ENCODE peak calls at places on chromosome 11, in eight cellular contexts. A is breast epithelium, J is astrocyte, E is MM.1S, U is stomach, N is thoracic aorta, D is IMR-90, H is kidney. W is an unnamed sample.

GRCh38 chr11:60844870-60845221 is 2.9 kb downstream of the CCDC86 start:
- DNase-seq in N (no peak), A (no peak), H (no peak), E (no peak), J (no peak), U (no peak), D (no peak), W (no peak)

GRCh38 chr11:113874096-113874919 is 1.1 kb downstream of the USP28 start:
- DNase-seq in U (no peak), A (no peak), E (no peak), J (peak; percentile 5), H (no peak), N (no peak), D (peak; percentile 1), W (peak; percentile 45)

GRCh38 chr11:78069465-78069864 is 5.8 kb downstream of the THRSP start:
- DNase-seq in U (no peak), E (no peak), J (no peak), N (no peak), H (no peak), A (no peak), D (no peak), W (no peak)

GRCh38 chr11:98616256-98616655 is 404.5 kb upstream of the CNTN5 start:
- DNase-seq in U (no peak), D (no peak), N (no peak), A (no peak), J (no peak), E (no peak), H (no peak), W (no peak)

GRCh38 chr11:122189259-122189658 is 73.2 kb upstream of the BLID start:
- DNase-seq in H (no peak), D (peak; percentile 98), J (peak; percentile 99), U (no peak), A (no peak), E (no peak), N (no peak), W (no peak)

GRCh38 chr11:77819921-77820564 is 479 bp downstream of the RSF1 start:
- DNase-seq in U (peak; percentile 31), D (peak; percentile 27), N (no peak), J (peak; percentile 19), A (peak; percentile 35), H (peak; percentile 89), E (peak; percentile 10), W (no peak)

GRCh38 chr11:58796333-58797049 is 48.0 kb downstream of the GLYATL2 start:
- DNase-seq in H (no peak), U (peak; percentile 51), N (no peak), E (no peak), J (no peak), D (no peak), A (no peak), W (no peak)

GRCh38 chr11:110305169-110306018 is 9.0 kb upstream of the RDX start:
- DNase-seq in D (no peak), H (no peak), A (no peak), U (no peak), N (no peak), J (peak; percentile 69), E (no peak), W (no peak)

GRCh38 chr11:84103096-84103495 is 816.9 kb upstream of the CCDC90B start:
- DNase-seq in E (no peak), N (no peak), D (no peak), U (no peak), A (no peak), J (no peak), H (no peak), W (no peak)

GRCh38 chr11:26319906-26320305 is 12.0 kb upstream of the ANO3 start:
- DNase-seq in H (no peak), N (no peak), U (no peak), J (no peak), D (no peak), A (no peak), E (no peak), W (no peak)

GRCh38 chr11:104091281-104092071 is 55.0 kb downstream of the DDI1 start:
- DNase-seq in H (no peak), D (peak; percentile 51), N (no peak), J (peak; percentile 28), A (no peak), U (no peak), E (no peak), W (no peak)

GRCh38 chr11:32829680-32830412 is at the start of gene PRRG4:
- DNase-seq in H (peak; percentile 94), E (peak; percentile 86), N (no peak), J (peak; percentile 26), A (peak; percentile 71), D (peak; percentile 16), U (peak; percentile 85), W (peak; percentile 12)

GRCh38 chr11:78961938-78962701 is 387.5 kb upstream of the NARS2 start:
- DNase-seq in D (peak; percentile 48), E (no peak), H (peak; percentile 79), A (no peak), J (peak; percentile 50), U (no peak), N (peak; percentile 8), W (no peak)

GRCh38 chr11:82980292-82980691 is 78.8 kb downstream of the DDIAS start:
- DNase-seq in E (no peak), U (no peak), A (no peak), H (no peak), J (peak; percentile 86), D (peak; percentile 84), N (no peak), W (no peak)

DNA sequence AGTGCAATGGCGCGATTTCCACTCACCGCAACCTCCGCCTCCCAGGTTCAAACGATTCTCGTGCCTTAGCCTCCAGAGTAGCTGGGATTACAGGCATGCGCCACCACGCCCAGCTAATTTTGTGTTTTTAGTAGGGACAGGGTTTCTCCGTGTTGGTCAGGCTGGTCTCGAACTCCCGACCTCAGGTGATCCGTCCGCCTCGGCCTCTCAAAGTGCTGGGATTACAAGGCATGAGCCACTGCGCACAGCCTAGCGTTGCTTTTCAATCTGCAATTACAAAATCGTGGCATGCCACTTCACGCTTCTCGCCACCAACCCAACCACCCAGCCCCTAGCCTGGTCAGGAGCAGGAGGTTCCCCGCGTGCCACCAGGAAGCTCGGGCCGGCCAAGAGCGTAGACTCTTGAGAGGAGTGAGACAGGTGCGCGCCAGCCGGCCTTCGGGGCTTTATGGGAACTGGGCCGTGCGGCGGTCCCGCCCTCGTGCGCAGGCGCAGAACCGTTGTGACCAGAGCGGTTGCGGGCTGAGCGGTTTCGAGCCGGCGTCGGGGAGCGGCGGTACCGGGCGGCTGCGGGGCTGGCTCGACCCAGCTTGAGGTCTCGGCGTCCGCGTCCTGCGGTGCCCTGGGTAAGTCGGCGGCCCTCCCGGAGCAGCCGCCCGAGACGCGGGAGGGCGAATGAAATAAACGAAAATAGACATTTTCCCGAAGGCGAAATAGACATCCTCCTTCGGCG is at the start of gene ASRGL1:
- DNase-seq in A (peak; percentile 69), N (peak; percentile 41), J (peak; percentile 15), D (peak; percentile 15), H (peak; percentile 95), E (peak; percentile 92), U (peak; percentile 94), W (peak; percentile 13)
- H3K4me1 ChIP-seq in A (no peaks in the 10 kb centered on the region), N (peaks cover 4% of the 10 kb centered on the region), J (peaks cover 4% of the 10 kb centered on the region), D (no peaks in the 10 kb centered on the region), H (peaks cover 8% of the 10 kb centered on the region), E (no peaks in the 10 kb centered on the region), U (peaks cover 33% of the 10 kb centered on the region), W (no peaks in the 10 kb centered on the region)

GRCh38 chr11:67272327-67273259 is 6.3 kb downstream of the GRK2 start:
- DNase-seq in D (no peak), J (no peak), E (no peak), A (no peak), H (peak; percentile 72), N (no peak), U (no peak), W (peak; percentile 7)

GRCh38 chr11:67270256-67271211 is 4.3 kb downstream of the GRK2 start:
- DNase-seq in U (no peak), A (no peak), J (no peak), H (peak; percentile 87), D (no peak), N (no peak), E (no peak), W (no peak)

GRCh38 chr11:67273260-67273990 is 7.2 kb downstream of the GRK2 start:
- DNase-seq in E (no peak), N (no peak), D (no peak), H (peak; percentile 80), A (no peak), U (peak; percentile 60), J (no peak), W (peak; percentile 60)

GRCh38 chr11:67271212-67271547 is 4.9 kb downstream of the GRK2 start:
- DNase-seq in A (no peak), D (no peak), E (no peak), H (no peak), U (no peak), J (no peak), N (no peak), W (no peak)

DNA sequence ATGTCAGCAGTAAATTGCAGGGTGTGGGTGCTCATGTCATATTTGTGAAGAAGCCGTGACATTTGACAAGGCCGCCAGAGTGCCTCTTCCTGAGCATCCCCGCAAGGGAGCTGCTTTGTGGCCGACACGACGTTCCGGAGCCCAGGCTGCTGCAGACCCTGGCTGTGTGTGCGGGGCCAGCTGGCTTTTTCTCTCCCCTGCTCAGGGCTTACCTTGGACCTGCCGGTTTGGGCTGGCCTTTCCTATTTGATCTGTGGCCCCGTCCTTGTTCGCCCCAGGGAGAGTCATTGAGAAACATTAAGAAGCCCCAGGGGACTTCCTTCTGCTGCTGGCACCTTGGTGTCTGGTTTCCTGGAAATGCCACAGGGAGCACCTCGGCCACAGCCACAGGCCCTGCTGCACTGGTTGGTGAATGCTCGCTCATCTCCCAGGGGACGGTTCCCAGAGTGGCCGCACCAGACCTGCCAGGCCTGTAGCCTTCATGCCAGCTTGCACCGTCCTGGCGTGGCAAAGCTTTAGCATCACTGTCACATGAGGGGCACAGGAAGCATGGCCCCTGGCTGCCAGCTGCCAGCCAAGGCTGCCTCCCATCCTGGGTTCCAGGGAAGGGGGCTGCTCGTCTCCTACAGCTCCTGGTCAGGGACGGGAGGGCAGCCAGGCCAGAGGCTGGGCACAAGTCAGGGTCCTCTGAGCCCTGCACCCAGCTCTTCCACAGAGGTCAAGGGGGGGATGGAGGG is 5.4 kb downstream of the GRK2 start:
- DNase-seq in J (no peak), D (no peak), E (no peak), N (no peak), A (no peak), U (no peak), H (peak; percentile 77), W (peak; percentile 26)
- H3K4me3 ChIP-seq in J (no peak overlapping the region), D (no peak overlapping the region), E (no peak overlapping the region), N (peak overlapping the region; percentile 90), A (peak overlapping the region; percentile 35), U (peak overlapping the region; percentile 96), H (peak overlapping the region; percentile 3), W (no peak overlapping the region)

DNA sequence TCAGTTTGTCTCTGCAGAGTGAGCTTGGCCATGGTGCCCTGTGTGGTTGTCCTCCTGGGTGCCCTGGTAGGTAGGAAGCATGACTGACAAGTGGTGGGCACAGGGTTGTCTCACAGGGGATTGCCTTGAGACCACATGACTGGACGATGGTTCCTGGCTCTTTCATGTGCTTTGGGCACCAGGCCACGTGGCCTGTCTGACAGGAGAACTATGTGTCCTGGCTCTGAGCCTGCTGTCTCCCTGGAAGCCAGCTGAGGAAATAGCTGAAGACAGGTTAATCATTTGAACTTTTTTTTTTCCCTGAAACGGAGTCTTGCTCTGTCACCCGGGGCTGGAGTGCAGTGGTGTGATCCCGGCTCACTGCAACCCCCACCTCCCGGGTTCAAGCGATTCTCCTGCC is 93.2 kb downstream of the LDLRAD3 start:
- DNase-seq in N (no peak), D (peak; percentile 43), U (no peak), A (peak; percentile 37), J (peak; percentile 49), H (peak; percentile 86), E (no peak), W (no peak)
- H3K27ac ChIP-seq in N (no peak overlapping the region), D (no peak overlapping the region), U (no peak overlapping the region), A (no peak overlapping the region), J (no peak overlapping the region), H (no peak overlapping the region), E (no peak overlapping the region), W (no peak overlapping the region)

GRCh38 chr11:8768625-8769333 is 86.2 kb downstream of the RPL27A start:
- DNase-seq in H (no peak), D (peak; percentile 89), A (no peak), E (no peak), J (peak; percentile 84), U (peak; percentile 55), N (peak; percentile 62), W (peak; percentile 23)
- H3K4me1 ChIP-seq in H (peaks cover 4% of the 10 kb centered on the region), D (peaks cover 49% of the 10 kb centered on the region), A (no peaks in the 10 kb centered on the region), E (peaks cover 5% of the 10 kb centered on the region), J (peaks cover 68% of the 10 kb centered on the region), U (peaks cover 98% of the 10 kb centered on the region), N (peaks cover 76% of the 10 kb centered on the region), W (peaks cover 18% of the 10 kb centered on the region)